ENCODE peak calls at places on chromosome 7, in five cellular contexts. M is H9, O is neuronal stem cell, H is mesenchymal stem cell, S is H1. F is an unnamed sample.

GRCh38 chr7:93562106-93562505 is 12.4 kb downstream of the CALCR start:
- DNase-seq in M (no peak), O (no peak), H (no peak), S (no peak), F (no peak)

GRCh38 chr7:47375590-47375989 is 206.3 kb downstream of the TNS3 start:
- DNase-seq in M (no peak), O (no peak), H (peak), S (no peak), F (no peak)

GRCh38 chr7:22094413-22095304 is 149.0 kb upstream of the CDCA7L start:
- DNase-seq in M (no peak), O (no peak), H (peak), S (no peak), F (no peak)

GRCh38 chr7:21754963-21755362 is 190.7 kb downstream of the CDCA7L start:
- DNase-seq in M (peak), O (no peak), H (no peak), S (peak), F (no peak)

GRCh38 chr7:92973293-92973731 is 136.9 kb upstream of the CDK6 start:
- DNase-seq in M (no peak), O (no peak), H (peak), S (no peak), F (peak)

GRCh38 chr7:30933124-30933893 is 21.7 kb downstream of the AQP1 start:
- DNase-seq in M (no peak), O (no peak), H (no peak), S (no peak), F (no peak)

GRCh38 chr7:2738110-2738509 is 50.1 kb downstream of the AMZ1 start:
- DNase-seq in M (peak), O (no peak), H (no peak), S (no peak), F (no peak)

GRCh38 chr7:94360926-94361325 is 33.8 kb upstream of the COL1A2 start:
- DNase-seq in M (no peak), O (no peak), H (no peak), S (no peak), F (no peak)

GRCh38 chr7:124777268-124777667 is 11.7 kb upstream of the GPR37 start:
- DNase-seq in M (no peak), O (no peak), H (no peak), S (no peak), F (peak)

DNA sequence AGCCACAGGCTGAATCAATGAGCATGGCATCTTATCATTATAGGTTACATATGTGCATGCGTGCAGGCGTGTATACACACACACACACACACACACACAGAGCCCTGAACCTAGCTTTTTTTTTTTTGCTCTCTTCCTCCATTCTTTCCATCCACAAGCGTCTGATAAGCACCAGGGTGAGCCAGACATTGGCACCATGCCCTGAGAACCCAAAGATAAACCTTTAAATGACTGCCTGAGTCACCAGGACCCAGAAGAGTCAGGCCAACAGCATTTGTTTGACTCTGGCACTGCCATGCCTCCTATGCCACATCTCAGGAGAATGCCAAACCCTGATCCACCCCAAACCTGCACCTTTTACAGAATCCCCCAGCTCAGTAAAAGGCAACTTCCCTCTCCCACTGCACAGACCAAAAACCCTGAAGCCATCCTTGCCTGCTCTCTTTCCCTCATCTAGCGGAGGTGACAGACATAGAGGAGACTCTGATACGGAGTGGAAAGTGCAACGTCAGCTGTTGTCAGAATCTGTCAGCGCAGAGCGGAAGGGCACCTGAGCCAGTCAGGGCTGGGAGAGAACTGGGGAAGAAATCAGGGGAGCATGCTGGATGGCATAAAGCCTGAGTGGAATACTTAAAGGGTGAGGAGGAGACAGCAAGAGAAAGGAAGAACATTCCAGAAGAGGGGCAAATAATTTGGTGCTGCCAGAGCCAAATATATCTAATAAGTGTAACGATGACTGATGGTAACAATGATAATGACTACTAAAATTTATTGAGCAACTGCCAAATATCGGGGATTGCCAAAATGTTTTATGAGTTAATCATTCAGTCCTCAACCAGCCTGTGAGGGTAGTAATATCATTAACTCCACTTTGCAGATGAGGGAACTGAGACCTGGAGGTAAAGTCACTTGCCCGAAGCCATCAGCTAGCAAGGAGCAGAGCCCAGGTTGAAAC is 3.2 kb downstream of the PARP12 start:
- DNase-seq in M (no peak), O (no peak), H (peak), S (no peak), F (peak)
- H2BK12ac ChIP-seq in M (no peak), O (no peak), H (no peak), S (no peak), F (no peak)

DNA sequence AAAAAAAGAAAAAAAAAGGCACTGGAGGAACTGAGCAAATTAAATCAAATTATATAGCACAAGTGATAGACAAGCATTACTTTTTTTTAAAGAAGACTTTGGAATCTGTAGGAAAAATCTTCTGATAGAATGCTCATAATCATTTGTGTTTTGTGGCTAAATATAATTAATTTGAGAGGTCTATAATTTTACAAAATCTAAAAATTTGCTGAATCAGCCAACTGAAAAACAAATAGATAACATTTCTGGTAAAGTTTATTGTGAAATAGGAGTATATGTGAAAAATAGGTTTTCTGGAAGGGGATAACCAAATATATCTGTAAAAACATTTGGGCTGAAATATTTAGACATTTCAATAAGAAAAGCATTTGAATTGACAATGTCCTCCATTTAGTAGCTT is 844.9 kb upstream of the COBL start:
- DNase-seq in M (no peak), O (no peak), H (no peak), S (no peak), F (no peak)
- H2BK12ac ChIP-seq in M (no peak), O (no peak), H (no peak), S (no peak), F (no peak)

GRCh38 chr7:139118803-139119485 is 9.4 kb upstream of the ZC3HAV1 start:
- DNase-seq in M (no peak), O (no peak), H (peak), S (no peak), F (no peak)

GRCh38 chr7:139119486-139119849 is 9.9 kb upstream of the ZC3HAV1 start:
- DNase-seq in M (no peak), O (no peak), H (no peak), S (no peak), F (no peak)

GRCh38 chr7:139125637-139126036 is 16.1 kb upstream of the ZC3HAV1 start:
- DNase-seq in M (no peak), O (no peak), H (no peak), S (no peak), F (no peak)

GRCh38 chr7:139127648-139128047 is 18.1 kb upstream of the ZC3HAV1 start:
- DNase-seq in M (no peak), O (no peak), H (no peak), S (no peak), F (no peak)

DNA sequence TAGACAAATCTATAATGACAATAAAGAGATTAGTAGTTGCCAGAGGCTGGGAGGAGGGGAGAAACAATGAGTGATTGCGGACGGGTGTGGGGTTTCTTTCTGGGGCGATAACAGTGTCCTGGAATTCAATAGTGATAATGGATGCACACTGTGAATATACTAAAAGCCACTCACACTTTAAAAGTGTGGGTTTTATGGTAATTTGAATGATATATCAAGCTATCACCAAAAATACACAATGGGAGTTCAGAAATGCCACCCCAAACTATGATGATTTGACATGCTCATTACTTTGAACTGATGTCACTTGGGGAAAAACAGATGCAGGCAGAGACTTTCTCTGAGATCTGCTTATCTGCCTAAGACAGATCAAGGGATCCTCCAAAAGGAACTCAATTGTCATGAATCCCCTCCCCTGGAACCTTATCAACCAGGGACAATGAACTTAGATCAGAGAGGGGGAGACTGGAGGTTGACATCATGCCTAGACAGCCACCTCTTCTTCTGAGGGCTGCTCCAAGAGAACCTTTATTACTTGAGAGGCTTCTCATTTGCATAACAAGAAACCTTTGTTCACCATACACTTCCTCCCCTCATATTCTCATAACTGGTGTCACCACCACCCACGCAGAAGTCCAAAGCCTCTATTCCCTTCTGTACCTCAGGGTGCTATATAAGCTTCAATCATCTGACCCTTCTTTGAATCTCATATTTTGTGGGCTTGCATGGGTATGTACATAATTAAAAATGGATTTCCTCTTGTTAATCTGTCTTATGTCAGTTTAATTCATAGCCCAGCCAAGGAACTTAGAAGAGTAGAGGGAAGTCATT is 14.8 kb upstream of the ZC3HAV1 start:
- DNase-seq in M (no peak), O (no peak), H (no peak), S (no peak), F (no peak)
- H2BK12ac ChIP-seq in M (no peak), O (no peak), H (no peak), S (no peak), F (no peak)

GRCh38 chr7:127689194-127689772 is 37.3 kb downstream of the SND1 start:
- DNase-seq in M (no peak), O (no peak), H (no peak), S (no peak), F (peak)
- H2BK12ac ChIP-seq in M (no peak), O (no peak), H (no peak), S (no peak), F (no peak)

DNA sequence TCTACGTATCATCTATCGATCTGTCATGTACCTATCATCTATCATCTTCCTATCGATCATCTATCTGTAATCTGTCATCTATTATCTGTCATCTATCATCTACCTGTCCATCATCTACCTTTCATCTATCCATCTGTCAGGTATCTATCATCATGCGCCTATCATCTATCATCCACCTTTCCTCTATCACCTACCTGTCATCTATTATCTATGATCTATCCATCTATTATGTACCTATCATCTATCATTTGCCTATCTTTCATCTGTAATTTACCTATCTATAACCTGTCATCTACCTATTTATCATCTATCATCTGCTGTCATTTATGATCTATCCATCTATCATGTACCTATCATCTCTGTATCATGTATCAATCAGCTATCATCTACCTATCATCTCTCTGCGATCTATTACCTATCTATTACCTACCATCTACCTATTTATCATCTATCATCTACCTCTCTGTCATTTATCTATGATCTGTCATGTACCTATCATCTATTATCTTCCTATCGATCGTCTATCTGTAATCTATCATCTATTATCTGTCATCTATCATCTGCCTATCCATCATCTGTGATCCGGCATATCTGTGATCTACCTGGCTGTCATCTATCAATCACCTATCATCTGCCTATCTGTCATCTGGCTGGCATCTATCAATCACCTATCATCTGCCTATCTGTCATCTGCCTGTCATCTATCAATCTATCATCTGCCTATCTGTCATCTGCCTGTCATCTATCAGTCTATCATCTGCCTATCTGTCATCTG is 1.6 kb upstream of the VIPR2 start:
- DNase-seq in M (no peak), O (no peak), H (no peak), S (no peak), F (no peak)
- H2BK12ac ChIP-seq in M (no peak), O (no peak), H (no peak), S (no peak), F (no peak)

GRCh38 chr7:97104719-97105129 is 12.8 kb upstream of the SDHAF3 start:
- DNase-seq in M (peak), O (peak), H (peak), S (peak), F (peak)
- H2BK12ac ChIP-seq in M (no peak), O (no peak), H (no peak), S (no peak), F (no peak)

GRCh38 chr7:136069840-136070529 is 92.8 kb upstream of the MTPN start:
- DNase-seq in M (no peak), O (no peak), H (no peak), S (no peak), F (no peak)
- H2BK12ac ChIP-seq in M (no peak), O (no peak), H (no peak), S (no peak), F (no peak)

GRCh38 chr7:158353606-158354570 is 233.7 kb downstream of the PTPRN2 start:
- DNase-seq in M (peak), O (peak), H (no peak), S (no peak), F (no peak)
- H2BK12ac ChIP-seq in M (no peak), O (no peak), H (no peak), S (peak), F (no peak)

DNA sequence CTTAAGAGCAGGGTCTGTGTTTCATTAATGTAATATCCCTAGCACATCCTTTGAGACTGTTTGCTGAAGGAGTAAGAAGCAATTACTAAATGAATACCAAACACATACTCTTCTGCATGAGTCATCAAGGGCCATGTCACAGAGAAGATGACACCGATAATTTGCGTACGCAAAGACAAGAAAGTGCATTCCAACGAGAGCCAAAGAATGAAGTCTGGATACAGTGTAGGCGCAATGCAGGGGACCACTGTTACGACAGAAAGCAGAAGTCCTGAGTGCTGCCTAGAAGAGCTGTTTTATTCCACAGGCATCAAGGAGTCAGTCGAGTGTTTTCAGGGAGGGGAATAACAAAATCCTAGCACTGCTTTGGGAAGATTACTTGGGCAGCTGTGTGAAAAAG is 62.7 kb downstream of the VPS41 start:
- DNase-seq in M (no peak), O (no peak), H (peak), S (no peak), F (peak)
- H2BK12ac ChIP-seq in M (no peak), O (no peak), H (no peak), S (no peak), F (no peak)

F was measured in trophoblast cell.